ENCODE peak calls at places on chromosomes 6 and 20, in five cellular contexts. J is AG04450, F is cardiac septum, E is cerebellum, H is NCI-H187. G is an unnamed sample.

GRCh38 chr6:26286168-26286854 is 78.7 kb upstream of the BTN3A2 start:
- DNase-seq in J (no peak), F (no peak), E (peak), H (peak), G (no peak)

GRCh38 chr20:58407201-58407873 is 18.3 kb downstream of the VAPB start:
- DNase-seq in J (no peak), F (no peak), E (no peak), H (no peak), G (no peak)

GRCh38 chr20:31831771-31832306 is 12.7 kb downstream of the MYLK2 start:
- DNase-seq in J (no peak), F (no peak), E (no peak), H (no peak), G (no peak)

GRCh38 chr20:21796059-21796458 is 90.6 kb downstream of the PAX1 start:
- DNase-seq in J (no peak), F (no peak), E (no peak), H (no peak), G (no peak)

GRCh38 chr6:56570434-56571359 is 72.0 kb downstream of the DST start:
- DNase-seq in J (no peak), F (no peak), E (peak), H (no peak), G (no peak)

GRCh38 chr20:1595333-1595732 is 24.5 kb downstream of the SIRPB1 start:
- DNase-seq in J (no peak), F (no peak), E (no peak), H (no peak), G (no peak)

GRCh38 chr6:42911171-42912021 is 4.5 kb upstream of the PTCRA start:
- DNase-seq in J (no peak), F (no peak), E (no peak), H (no peak), G (no peak)

GRCh38 chr6:112116215-112116614 is 28.8 kb downstream of the FAM229B start:
- DNase-seq in J (no peak), F (no peak), E (no peak), H (no peak), G (no peak)

GRCh38 chr6:50722829-50723562 is 9.7 kb downstream of the TFAP2D start:
- DNase-seq in J (no peak), F (no peak), E (no peak), H (no peak), G (no peak)

GRCh38 chr20:325889-326644 is 715 bp downstream of the SOX12 start:
- DNase-seq in J (no peak), F (peak), E (peak), H (peak), G (no peak)

GRCh38 chr20:40880063-40880715 is 148.4 kb upstream of the TOP1 start:
- DNase-seq in J (no peak), F (no peak), E (no peak), H (no peak), G (no peak)

GRCh38 chr6:107179004-107179403 is 63.7 kb upstream of the BEND3 start:
- DNase-seq in J (no peak), F (no peak), E (no peak), H (no peak), G (no peak)

GRCh38 chr6:219641-220198 is 72.6 kb upstream of the DUSP22 start:
- DNase-seq in J (no peak), F (peak), E (no peak), H (no peak), G (no peak)

GRCh38 chr20:62426678-62427077 is 661 bp downstream of the RBBP8NL start:
- DNase-seq in J (no peak), F (no peak), E (no peak), H (peak), G (no peak)

GRCh38 chr20:17775600-17775999 is 75.8 kb downstream of the BANF2 start:
- DNase-seq in J (no peak), F (no peak), E (no peak), H (no peak), G (no peak)

GRCh38 chr20:41140226-41141133 is 3.1 kb downstream of the PLCG1 start:
- DNase-seq in J (no peak), F (peak), E (no peak), H (no peak), G (no peak)

GRCh38 chr20:2330090-2330695 is 34.4 kb downstream of the TGM3 start:
- DNase-seq in J (no peak), F (no peak), E (no peak), H (peak), G (no peak)

GRCh38 chr6:56770011-56770520 is 127.4 kb upstream of the DST start:
- DNase-seq in J (no peak), F (no peak), E (no peak), H (no peak), G (no peak)

GRCh38 chr20:17648306-17648646 is 33.8 kb downstream of the RRBP1 start:
- DNase-seq in J (no peak), F (peak), E (no peak), H (no peak), G (no peak)

GRCh38 chr6:13485923-13486557 is 1.4 kb downstream of the GFOD1 start:
- DNase-seq in J (no peak), F (no peak), E (peak), H (no peak), G (no peak)

GRCh38 chr6:33702345-33702977 is 9.0 kb downstream of the UQCC2 start:
- DNase-seq in J (peak), F (no peak), E (peak), H (no peak), G (peak)

GRCh38 chr20:62149532-62150235 is 6.1 kb downstream of the SS18L1 start:
- DNase-seq in J (no peak), F (no peak), E (no peak), H (no peak), G (no peak)

GRCh38 chr6:142870787-142871371 is 74.1 kb downstream of the HIVEP2 start:
- DNase-seq in J (no peak), F (no peak), E (no peak), H (no peak), G (no peak)

GRCh38 chr6:4703367-4703766 is 72.8 kb upstream of the CDYL start:
- DNase-seq in J (no peak), F (no peak), E (no peak), H (no peak), G (no peak)

GRCh38 chr6:93419304-93420162 is at the start of gene EPHA7:
- DNase-seq in J (peak), F (peak), E (peak), H (peak), G (no peak)

GRCh38 chr6:46772754-46773153 is 20.4 kb upstream of the MEP1A start:
- DNase-seq in J (no peak), F (no peak), E (no peak), H (no peak), G (no peak)

GRCh38 chr20:63094767-63095499 is 88.2 kb upstream of the BHLHE23 start:
- DNase-seq in J (no peak), F (peak), E (no peak), H (no peak), G (no peak)

GRCh38 chr6:121858976-121859375 is 423.5 kb downstream of the GJA1 start:
- DNase-seq in J (no peak), F (no peak), E (no peak), H (no peak), G (no peak)

G was measured in AG04449.